ENCODE peak calls at places on chromosomes 13 and 19, in seven cellular contexts. H, E, O, I, T, A and Z are unnamed samples.

GRCh38 chr19:36973021-36973843 is 57.1 kb downstream of the ZNF568 start:
- DNase-seq in H (peak; percentile 87), E (peak; percentile 33), O (peak; percentile 80), I (peak; percentile 9), T (peak; percentile 58), A (peak; percentile 73), Z (no peak)

GRCh38 chr19:46426035-46426505 is 2.7 kb downstream of the PNMA8C start:
- DNase-seq in H (no peak), E (no peak), O (peak; percentile 58), I (no peak), T (no peak), A (no peak), Z (no peak)

GRCh38 chr19:16248380-16249023 is 50.8 kb downstream of the AP1M1 start:
- DNase-seq in H (no peak), E (no peak), O (no peak), I (no peak), T (no peak), A (no peak), Z (no peak)

GRCh38 chr19:9342610-9343304 is 18.8 kb downstream of the ZNF559 start:
- DNase-seq in H (no peak), E (no peak), O (no peak), I (no peak), T (no peak), A (no peak), Z (no peak)

GRCh38 chr13:75740008-75740407 is 103.9 kb downstream of the LMO7 start:
- DNase-seq in H (no peak), E (no peak), O (no peak), I (no peak), T (no peak), A (no peak), Z (no peak)

GRCh38 chr13:35144496-35144895 is 202.4 kb downstream of the NBEA start:
- DNase-seq in H (no peak), E (no peak), O (no peak), I (no peak), T (no peak), A (no peak), Z (no peak)

GRCh38 chr13:50365300-50365682 is 350.0 kb downstream of the KCNRG start:
- DNase-seq in H (no peak), E (no peak), O (no peak), I (no peak), T (no peak), A (no peak), Z (no peak)

GRCh38 chr19:15631817-15632216 is 8.9 kb upstream of the CYP4F3 start:
- DNase-seq in H (no peak), E (no peak), O (no peak), I (no peak), T (no peak), A (peak; percentile 12), Z (no peak)

GRCh38 chr13:90281709-90282108 is 1065.8 kb upstream of the MIR17HG start:
- DNase-seq in H (peak; percentile 3), E (no peak), O (no peak), I (no peak), T (no peak), A (no peak), Z (no peak)

GRCh38 chr13:21849323-21849722 is 178.4 kb downstream of the FGF9 start:
- DNase-seq in H (peak; percentile 51), E (no peak), O (peak; percentile 11), I (no peak), T (no peak), A (peak; percentile 4), Z (no peak)

GRCh38 chr13:97179501-97179900 is 42.6 kb upstream of the MBNL2 start:
- DNase-seq in H (no peak), E (no peak), O (no peak), I (no peak), T (no peak), A (no peak), Z (no peak)

GRCh38 chr19:13015361-13016231 is 20.3 kb downstream of the NFIX start:
- DNase-seq in H (no peak), E (no peak), O (no peak), I (no peak), T (no peak), A (no peak), Z (no peak)

GRCh38 chr13:84870190-84870589 is 929.0 kb downstream of the SLITRK6 start:
- DNase-seq in H (no peak), E (no peak), O (no peak), I (no peak), T (no peak), A (no peak), Z (no peak)

GRCh38 chr13:60000081-60000480 is 163.6 kb downstream of the DIAPH3 start:
- DNase-seq in H (no peak), E (no peak), O (no peak), I (no peak), T (no peak), A (no peak), Z (no peak)

GRCh38 chr13:29676941-29677452 is 81.5 kb upstream of the SLC7A1 start:
- DNase-seq in H (no peak), E (no peak), O (no peak), I (no peak), T (no peak), A (no peak), Z (no peak)

GRCh38 chr13:80083516-80084085 is 257.3 kb downstream of the SPRY2 start:
- DNase-seq in H (no peak), E (no peak), O (no peak), I (no peak), T (no peak), A (no peak), Z (no peak)

GRCh38 chr19:11693505-11694499 is 44.9 kb downstream of the ZNF823 start:
- DNase-seq in H (peak; percentile 6), E (no peak), O (peak; percentile 27), I (no peak), T (no peak), A (no peak), Z (no peak)

GRCh38 chr13:90443268-90443667 is 904.2 kb upstream of the MIR17HG start:
- DNase-seq in H (no peak), E (no peak), O (no peak), I (no peak), T (no peak), A (no peak), Z (no peak)

GRCh38 chr19:13938361-13939027 is at the start of gene PODNL1:
- DNase-seq in H (no peak), E (no peak), O (no peak), I (no peak), T (no peak), A (no peak), Z (no peak)

GRCh38 chr19:2044709-2045500 is 6.1 kb downstream of the MKNK2 start:
- DNase-seq in H (no peak), E (no peak), O (no peak), I (no peak), T (no peak), A (no peak), Z (no peak)

GRCh38 chr19:35975608-35976214 is 19.3 kb upstream of the SDHAF1 start:
- DNase-seq in H (no peak), E (no peak), O (no peak), I (no peak), T (no peak), A (no peak), Z (no peak)

GRCh38 chr13:63554157-63554556 is 2138.5 kb upstream of the PCDH20 start:
- DNase-seq in H (no peak), E (no peak), O (no peak), I (no peak), T (no peak), A (no peak), Z (no peak)

GRCh38 chr13:98174995-98175394 is 2.1 kb downstream of the RNF113B start:
- DNase-seq in H (no peak), E (no peak), O (no peak), I (no peak), T (no peak), A (no peak), Z (no peak)

GRCh38 chr13:98622926-98623325 is 46.0 kb upstream of the STK24 start:
- DNase-seq in H (no peak), E (no peak), O (no peak), I (no peak), T (no peak), A (no peak), Z (no peak)

GRCh38 chr13:92843549-92843948 is 383.1 kb upstream of the GPC6 start:
- DNase-seq in H (peak; percentile 70), E (no peak), O (peak; percentile 12), I (no peak), T (no peak), A (no peak), Z (peak; percentile 20)

GRCh38 chr13:39587939-39588338 is 15.1 kb downstream of the LHFPL6 start:
- DNase-seq in H (no peak), E (no peak), O (no peak), I (no peak), T (no peak), A (no peak), Z (no peak)

GRCh38 chr13:70864731-70865130 is 756.5 kb upstream of the KLHL1 start:
- DNase-seq in H (no peak), E (no peak), O (no peak), I (no peak), T (no peak), A (no peak), Z (no peak)

GRCh38 chr19:49869009-49869483 is 1.7 kb upstream of the PNKP start:
- DNase-seq in H (no peak), E (no peak), O (no peak), I (no peak), T (no peak), A (no peak), Z (no peak)

GRCh38 chr13:84445776-84446175 is 563.5 kb upstream of the SLITRK1 start:
- DNase-seq in H (no peak), E (no peak), O (no peak), I (no peak), T (no peak), A (no peak), Z (no peak)

GRCh38 chr19:46860846-46861690 is at the start of gene ARHGAP35:
- DNase-seq in H (no peak), E (peak; percentile 67), O (no peak), I (no peak), T (peak; percentile 72), A (peak; percentile 68), Z (peak; percentile 66)

GRCh38 chr13:96940961-96941360 is 53.3 kb downstream of the OXGR1 start:
- DNase-seq in H (no peak), E (no peak), O (no peak), I (no peak), T (no peak), A (no peak), Z (no peak)